ENCODE peak calls at places on chromosomes 2 and 18, in seven cellular contexts. J is stimulated activated CD8-positive, alpha-beta memory T cell treated with anti-CD3 and anti-CD28 coated beads, Interleukin-12 subunit alpha, Interleukin-12 subunit beta, amount 100 ng/mL, for 1 hour; W is skeletal muscle cell; A is small intestine; F is GM04503; Q is activated CD4-positive, alpha-beta T cell treated with anti-CD3 and anti-CD28 coated beads, Interleukin-2, amount 50 U/mL, for 24 hours; L is astrocyte of the cerebellum. Z is an unnamed sample.

GRCh38 chr2:216328347-216328746 is 43.9 kb downstream of the MARCHF4 start:
- DNase-seq in J (no peak), W (no peak), A (no peak), F (no peak), Q (no peak), L (no peak), Z (no peak)

GRCh38 chr2:65064728-65065552 is 8.7 kb downstream of the CEP68 start:
- DNase-seq in J (no peak), W (peak), A (peak), F (peak), Q (no peak), L (peak), Z (no peak)

GRCh38 chr2:75587954-75588587 is 27.3 kb upstream of the EVA1A start:
- DNase-seq in J (no peak), W (peak), A (no peak), F (peak), Q (no peak), L (peak), Z (no peak)

GRCh38 chr2:42959148-42959992 is 167.0 kb upstream of the HAAO start:
- DNase-seq in J (no peak), W (peak), A (no peak), F (no peak), Q (no peak), L (no peak), Z (no peak)

GRCh38 chr2:73033142-73033765 is 38.3 kb downstream of the SFXN5 start:
- DNase-seq in J (no peak), W (no peak), A (peak), F (no peak), Q (no peak), L (no peak), Z (no peak)

GRCh38 chr2:208142255-208142924 is 3.6 kb downstream of the CRYGB start:
- DNase-seq in J (no peak), W (no peak), A (peak), F (no peak), Q (no peak), L (peak), Z (no peak)

GRCh38 chr2:229313591-229313990 is 42.5 kb upstream of the PID1 start:
- DNase-seq in J (no peak), W (peak), A (no peak), F (peak), Q (no peak), L (no peak), Z (no peak)

GRCh38 chr2:221851531-221852045 is 279.5 kb upstream of the EPHA4 start:
- DNase-seq in J (no peak), W (no peak), A (no peak), F (no peak), Q (no peak), L (peak), Z (no peak)

GRCh38 chr18:79438089-79438488 is 42.4 kb downstream of the NFATC1 start:
- DNase-seq in J (no peak), W (no peak), A (no peak), F (no peak), Q (no peak), L (no peak), Z (no peak)

GRCh38 chr2:60302377-60303126 is 250.9 kb downstream of the BCL11A start:
- DNase-seq in J (no peak), W (no peak), A (no peak), F (no peak), Q (no peak), L (no peak), Z (no peak)

GRCh38 chr2:240947607-240948006 is 41.5 kb downstream of the CROCC2 start:
- DNase-seq in J (no peak), W (no peak), A (no peak), F (no peak), Q (no peak), L (no peak), Z (no peak)

GRCh38 chr2:501130-501529 is 176.1 kb downstream of the TMEM18 start:
- DNase-seq in J (no peak), W (no peak), A (peak), F (no peak), Q (no peak), L (no peak), Z (no peak)

GRCh38 chr2:172328103-172328835 is 99.1 kb upstream of the ITGA6 start:
- DNase-seq in J (no peak), W (no peak), A (no peak), F (peak), Q (no peak), L (no peak), Z (no peak)

GRCh38 chr2:53455094-53455493 is 312.5 kb upstream of the CHAC2 start:
- DNase-seq in J (no peak), W (no peak), A (no peak), F (no peak), Q (no peak), L (no peak), Z (no peak)

GRCh38 chr2:104858325-104858978 is 4.5 kb downstream of the POU3F3 start:
- DNase-seq in J (no peak), W (no peak), A (no peak), F (no peak), Q (no peak), L (no peak), Z (no peak)

GRCh38 chr2:167651406-167652151 is 595.8 kb downstream of the STK39 start:
- DNase-seq in J (no peak), W (no peak), A (no peak), F (no peak), Q (no peak), L (no peak), Z (no peak)

GRCh38 chr2:228646061-228646460 is 464.6 kb upstream of the SPHKAP start:
- DNase-seq in J (no peak), W (no peak), A (no peak), F (no peak), Q (no peak), L (no peak), Z (no peak)

GRCh38 chr2:28750316-28751101 is 1.1 kb upstream of the PPP1CB start:
- DNase-seq in J (peak), W (no peak), A (peak), F (no peak), Q (no peak), L (no peak), Z (no peak)

GRCh38 chr2:3043726-3044125 is 333.9 kb downstream of the EIPR1 start:
- DNase-seq in J (no peak), W (no peak), A (no peak), F (no peak), Q (no peak), L (no peak), Z (no peak)

GRCh38 chr2:241976296-241976695 is 106.8 kb downstream of the RTP5 start:
- DNase-seq in J (no peak), W (no peak), A (no peak), F (no peak), Q (no peak), L (no peak), Z (no peak)

GRCh38 chr18:35282353-35282752 is 7.7 kb downstream of the ZSCAN30 start:
- DNase-seq in J (no peak), W (peak), A (no peak), F (peak), Q (no peak), L (no peak), Z (no peak)

GRCh38 chr2:146094185-146094584 is 1574.3 kb upstream of the ZEB2 start:
- DNase-seq in J (no peak), W (no peak), A (no peak), F (no peak), Q (no peak), L (no peak), Z (no peak)

GRCh38 chr2:214630402-214631035 is 179.0 kb downstream of the BARD1 start:
- DNase-seq in J (no peak), W (no peak), A (no peak), F (peak), Q (no peak), L (no peak), Z (no peak)

GRCh38 chr2:38296381-38296780 is 80.7 kb downstream of the ATL2 start:
- DNase-seq in J (no peak), W (no peak), A (no peak), F (no peak), Q (no peak), L (no peak), Z (no peak)

GRCh38 chr18:35291166-35291565 is 1.1 kb upstream of the ZSCAN30 start:
- DNase-seq in J (no peak), W (no peak), A (no peak), F (no peak), Q (no peak), L (no peak), Z (no peak)

GRCh38 chr18:14976736-14977430 is 228.9 kb downstream of the ANKRD30B start:
- DNase-seq in J (no peak), W (no peak), A (no peak), F (no peak), Q (no peak), L (peak), Z (no peak)

GRCh38 chr2:54512663-54513363 is 56.7 kb downstream of the SPTBN1 start:
- DNase-seq in J (no peak), W (no peak), A (no peak), F (no peak), Q (no peak), L (no peak), Z (no peak)

GRCh38 chr2:168462543-168463045 is 6.5 kb downstream of the CERS6 start:
- DNase-seq in J (no peak), W (no peak), A (no peak), F (no peak), Q (no peak), L (no peak), Z (no peak)

GRCh38 chr2:186949716-186950256 is 100.8 kb upstream of the ZSWIM2 start:
- DNase-seq in J (no peak), W (no peak), A (no peak), F (no peak), Q (no peak), L (no peak), Z (no peak)

GRCh38 chr2:54716375-54716774 is 7.1 kb upstream of the EML6 start:
- DNase-seq in J (no peak), W (no peak), A (no peak), F (no peak), Q (no peak), L (no peak), Z (no peak)

GRCh38 chr2:9808334-9809063 is 34.8 kb upstream of the TAF1B start:
- DNase-seq in J (no peak), W (no peak), A (no peak), F (no peak), Q (no peak), L (no peak), Z (no peak)

GRCh38 chr2:196113061-196113974 is 44.7 kb upstream of the DNAH7 start:
- DNase-seq in J (no peak), W (peak), A (no peak), F (no peak), Q (no peak), L (peak), Z (no peak)

GRCh38 chr2:11753886-11754704 is 7.7 kb downstream of the LPIN1 start:
- DNase-seq in J (peak), W (no peak), A (peak), F (peak), Q (peak), L (peak), Z (peak)